ENCODE peak calls at places on chromosomes 5 and 9, in four cellular contexts. V, L, Z and G are unnamed samples.

GRCh38 chr9:27475057-27475456 is 49.0 kb upstream of the IFNK start:
- DNase-seq in L (no peak), V (no peak), Z (no peak), G (no peak)

GRCh38 chr9:108180511-108180910 is 675.3 kb downstream of the ACTL7B start:
- DNase-seq in L (no peak), Z (no peak), V (no peak), G (no peak)

GRCh38 chr5:13248236-13248635 is 696.3 kb downstream of the DNAH5 start:
- DNase-seq in V (no peak), L (no peak), Z (no peak), G (no peak)

GRCh38 chr5:135978212-135978631 is 23.4 kb upstream of the LECT2 start:
- DNase-seq in L (no peak), Z (no peak), V (no peak), G (no peak)

GRCh38 chr9:81592890-81593271 is 96.5 kb downstream of the TLE1 start:
- DNase-seq in Z (no peak), L (no peak), V (no peak), G (no peak)

GRCh38 chr9:77521091-77521490 is 127.0 kb downstream of the GNA14 start:
- DNase-seq in L (no peak), V (no peak), Z (no peak), G (no peak)

GRCh38 chr9:126705767-126706697 is 92.3 kb downstream of the LMX1B start:
- DNase-seq in V (no peak), L (peak), Z (peak), G (no peak)

GRCh38 chr5:135568923-135569360 is 9.8 kb downstream of the CXCL14 start:
- DNase-seq in Z (no peak), V (no peak), L (no peak), G (no peak)

GRCh38 chr9:137969008-137969407 is 91.4 kb downstream of the CACNA1B start:
- DNase-seq in V (no peak), L (no peak), Z (no peak), G (no peak)

GRCh38 chr9:123335227-123335985 is 20.6 kb upstream of the CRB2 start:
- DNase-seq in L (peak), V (peak), Z (no peak), G (peak)

GRCh38 chr9:12702160-12702758 is 9.1 kb downstream of the TYRP1 start:
- DNase-seq in L (peak), V (peak), Z (peak), G (no peak)

GRCh38 chr5:147805030-147805454 is 22.5 kb upstream of the JAKMIP2 start:
- DNase-seq in V (no peak), L (no peak), Z (no peak), G (no peak)

GRCh38 chr9:4088680-4089079 is 211.2 kb downstream of the GLIS3 start:
- DNase-seq in Z (no peak), L (no peak), V (no peak), G (no peak)

GRCh38 chr5:32339198-32339597 is 26.5 kb upstream of the MTMR12 start:
- DNase-seq in V (no peak), L (no peak), Z (no peak), G (no peak)

GRCh38 chr5:139422307-139422893 is 16.9 kb downstream of the DNAJC18 start:
- DNase-seq in Z (peak), V (peak), L (peak), G (peak)

GRCh38 chr9:25681270-25681669 is 3.0 kb upstream of the TUSC1 start:
- DNase-seq in Z (no peak), V (peak), L (peak), G (no peak)